ENCODE peak calls at places on chromosome 5, in four cellular contexts. P is CD8-positive, alpha-beta memory T cell; S is T-helper 9 cell; E is T-helper 1 cell. I is an unnamed sample.

GRCh38 chr5:157506066-157506590 is 46.1 kb downstream of the NIPAL4 start:
- DNase-seq in P (no peak), S (no peak), E (no peak), I (no peak)

GRCh38 chr5:174157048-174157447 is 111.5 kb downstream of the NSG2 start:
- DNase-seq in P (no peak), S (no peak), E (no peak), I (no peak)

GRCh38 chr5:94748212-94748611 is 129.7 kb downstream of the SLF1 start:
- DNase-seq in P (no peak), S (no peak), E (no peak), I (no peak)

GRCh38 chr5:136011427-136012001 is 17.3 kb upstream of the TGFBI start:
- DNase-seq in P (no peak), S (no peak), E (no peak), I (no peak)

GRCh38 chr5:133663380-133664054 is 51.2 kb upstream of the FSTL4 start:
- DNase-seq in P (no peak), S (no peak), E (no peak), I (no peak)

GRCh38 chr5:14156611-14157493 is 13.7 kb downstream of the TRIO start:
- DNase-seq in P (no peak), S (no peak), E (no peak), I (no peak)

GRCh38 chr5:138502121-138502520 is 36.8 kb downstream of the EGR1 start:
- DNase-seq in P (no peak), S (no peak), E (no peak), I (no peak)

GRCh38 chr5:131110256-131110594 is 54.8 kb downstream of the HINT1 start:
- DNase-seq in P (no peak), S (no peak), E (no peak), I (no peak)

GRCh38 chr5:175344331-175345200 is 99.4 kb downstream of the DRD1 start:
- DNase-seq in P (no peak), S (no peak), E (no peak), I (no peak)

GRCh38 chr5:12615141-12615820 is 711.0 kb upstream of the CTNND2 start:
- DNase-seq in P (no peak), S (no peak), E (no peak), I (no peak)

GRCh38 chr5:127170918-127171600 is 97.8 kb upstream of the C5orf63 start:
- DNase-seq in P (no peak), S (no peak), E (no peak), I (no peak)

GRCh38 chr5:95591490-95591901 is 28.4 kb upstream of the GPR150 start:
- DNase-seq in P (no peak), S (no peak), E (no peak), I (no peak)

GRCh38 chr5:33309076-33309475 is 131.7 kb upstream of the TARS1 start:
- DNase-seq in P (no peak), S (no peak), E (no peak), I (no peak)